ENCODE peak calls at places on chromosomes 13 and 19, in seven cellular contexts. V, K, Q, W, H, U and D are unnamed samples.

GRCh38 chr19:5193192-5193591 is 147.4 kb downstream of the PTPRS start:
- DNase-seq in W (peak; percentile 80), U (no peak), V (peak; percentile 64), Q (no peak), K (no peak), H (no peak), D (no peak)

GRCh38 chr13:76873454-76873853 is 12.8 kb downstream of the KCTD12 start:
- DNase-seq in Q (no peak), K (no peak), V (no peak), U (no peak), H (no peak), W (no peak), D (no peak)

GRCh38 chr13:93690139-93690538 is 463.5 kb downstream of the GPC6 start:
- DNase-seq in U (no peak), Q (no peak), K (no peak), W (peak; percentile 80), H (no peak), V (peak; percentile 26), D (no peak)

GRCh38 chr19:55550321-55550650 is 4.9 kb upstream of the SBK3 start:
- DNase-seq in W (peak; percentile 83), V (no peak), U (no peak), Q (no peak), H (no peak), K (no peak), D (no peak)

GRCh38 chr19:36128392-36128736 is 11.5 kb upstream of the CAPNS1 start:
- DNase-seq in U (peak; percentile 39), W (peak; percentile 51), V (no peak), H (peak; percentile 64), K (peak; percentile 44), Q (no peak), D (no peak)

GRCh38 chr13:21014139-21014665 is 47.2 kb downstream of the LATS2 start:
- DNase-seq in W (no peak), H (no peak), K (no peak), U (no peak), Q (no peak), V (no peak), D (no peak)

GRCh38 chr19:47158879-47159509 is 28.4 kb downstream of the SAE1 start:
- DNase-seq in K (no peak), U (no peak), W (no peak), H (no peak), Q (no peak), V (no peak), D (no peak)

GRCh38 chr13:74695021-74695800 is 561.0 kb upstream of the KLF12 start:
- DNase-seq in W (no peak), U (no peak), Q (no peak), V (no peak), K (no peak), H (no peak), D (no peak)

GRCh38 chr19:3225677-3226093 is 1.2 kb downstream of the CELF5 start:
- DNase-seq in V (no peak), H (no peak), W (peak; percentile 48), Q (no peak), K (peak; percentile 56), U (no peak), D (no peak)

GRCh38 chr19:18939922-18940775 is 868 bp downstream of the HOMER3 start:
- DNase-seq in K (peak; percentile 73), Q (no peak), W (peak; percentile 87), H (peak; percentile 60), U (peak; percentile 46), V (peak; percentile 35), D (peak; percentile 74)

GRCh38 chr13:101140936-101141335 is 275.4 kb downstream of the NALCN start:
- DNase-seq in V (no peak), W (no peak), H (no peak), K (no peak), U (no peak), Q (no peak), D (no peak)

GRCh38 chr13:101140087-101140770 is 276.1 kb downstream of the NALCN start:
- DNase-seq in U (no peak), W (no peak), Q (no peak), H (no peak), K (no peak), V (no peak), D (no peak)

GRCh38 chr13:101149735-101150380 is 266.4 kb downstream of the NALCN start:
- DNase-seq in K (peak; percentile 65), H (no peak), V (no peak), W (peak; percentile 62), Q (no peak), U (no peak), D (peak; percentile 63)

GRCh38 chr13:101146101-101146898 is 270.0 kb downstream of the NALCN start:
- DNase-seq in W (no peak), K (no peak), V (no peak), H (no peak), Q (no peak), U (no peak), D (no peak)

DNA sequence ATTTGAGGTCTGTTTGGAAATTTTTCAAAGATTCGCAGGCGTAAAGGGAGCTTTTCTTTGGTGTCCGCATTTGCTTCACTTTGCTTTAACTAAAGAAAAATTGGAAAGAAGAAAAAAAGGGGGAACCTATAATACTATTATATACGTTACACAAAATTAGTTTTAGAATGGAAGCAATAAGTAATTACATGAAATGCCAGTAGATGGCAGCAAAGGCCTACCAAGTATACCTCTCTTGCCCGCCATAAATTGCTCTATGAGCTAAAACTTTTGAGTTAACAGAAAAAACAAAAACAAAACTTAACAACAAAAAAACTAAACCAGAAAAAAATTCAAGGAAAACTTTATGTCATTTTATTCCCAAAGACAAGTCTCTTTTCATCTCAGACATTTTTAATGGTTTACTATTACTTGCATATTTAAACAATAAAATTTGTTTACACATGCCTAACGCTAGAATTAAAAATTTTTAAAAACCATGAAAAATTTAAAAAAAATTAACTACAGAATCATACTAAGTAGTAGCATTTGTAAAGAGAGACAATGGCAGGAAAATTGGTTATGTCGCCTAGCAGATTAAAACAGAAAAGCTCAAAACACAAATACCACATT is 271.4 kb downstream of the NALCN start:
- DNase-seq in K (peak; percentile 46), W (peak; percentile 78), Q (peak; percentile 36), H (no peak), U (no peak), V (no peak), D (no peak)
- TF ChIP-seq CTCF in K (peak; percentile 80), W (peak; percentile 66), Q (peak; percentile 43), H (peak; percentile 71), U (peak; percentile 79), V (peak; percentile 88), D (peak; percentile 86)

GRCh38 chr19:531009-531752 is 379 bp upstream of the CDC34 start:
- DNase-seq in H (peak; percentile 90), W (peak; percentile 92), Q (peak; percentile 99), U (peak; percentile 84), V (peak; percentile 84), K (peak; percentile 99), D (peak; percentile 91)
- TF ChIP-seq CTCF in H (no peak), W (no peak), Q (peak; percentile 5), U (no peak), V (peak; percentile 11), K (no peak), D (no peak)

GRCh38 chr19:28731113-28731512 is 481.8 kb downstream of the UQCRFS1 start:
- DNase-seq in H (no peak), U (no peak), Q (no peak), V (no peak), W (no peak), K (no peak), D (no peak)

GRCh38 chr19:28731577-28731976 is 481.4 kb downstream of the UQCRFS1 start:
- DNase-seq in V (no peak), K (no peak), W (no peak), U (no peak), Q (no peak), H (no peak), D (no peak)

GRCh38 chr19:28727835-28728159 is 485.2 kb downstream of the UQCRFS1 start:
- DNase-seq in U (no peak), K (no peak), V (no peak), H (no peak), Q (no peak), W (no peak), D (no peak)

GRCh38 chr19:28726533-28726932 is 486.4 kb downstream of the UQCRFS1 start:
- DNase-seq in V (no peak), W (no peak), H (no peak), Q (no peak), K (no peak), U (no peak), D (no peak)

GRCh38 chr19:28727133-28727834 is 485.7 kb downstream of the UQCRFS1 start:
- DNase-seq in U (no peak), W (peak; percentile 85), K (peak; percentile 65), Q (no peak), V (no peak), H (no peak), D (peak; percentile 78)
- TF ChIP-seq CTCF in U (peak; percentile 40), W (peak; percentile 59), K (peak; percentile 60), Q (no peak), V (no peak), H (peak; percentile 31), D (peak; percentile 67)

DNA sequence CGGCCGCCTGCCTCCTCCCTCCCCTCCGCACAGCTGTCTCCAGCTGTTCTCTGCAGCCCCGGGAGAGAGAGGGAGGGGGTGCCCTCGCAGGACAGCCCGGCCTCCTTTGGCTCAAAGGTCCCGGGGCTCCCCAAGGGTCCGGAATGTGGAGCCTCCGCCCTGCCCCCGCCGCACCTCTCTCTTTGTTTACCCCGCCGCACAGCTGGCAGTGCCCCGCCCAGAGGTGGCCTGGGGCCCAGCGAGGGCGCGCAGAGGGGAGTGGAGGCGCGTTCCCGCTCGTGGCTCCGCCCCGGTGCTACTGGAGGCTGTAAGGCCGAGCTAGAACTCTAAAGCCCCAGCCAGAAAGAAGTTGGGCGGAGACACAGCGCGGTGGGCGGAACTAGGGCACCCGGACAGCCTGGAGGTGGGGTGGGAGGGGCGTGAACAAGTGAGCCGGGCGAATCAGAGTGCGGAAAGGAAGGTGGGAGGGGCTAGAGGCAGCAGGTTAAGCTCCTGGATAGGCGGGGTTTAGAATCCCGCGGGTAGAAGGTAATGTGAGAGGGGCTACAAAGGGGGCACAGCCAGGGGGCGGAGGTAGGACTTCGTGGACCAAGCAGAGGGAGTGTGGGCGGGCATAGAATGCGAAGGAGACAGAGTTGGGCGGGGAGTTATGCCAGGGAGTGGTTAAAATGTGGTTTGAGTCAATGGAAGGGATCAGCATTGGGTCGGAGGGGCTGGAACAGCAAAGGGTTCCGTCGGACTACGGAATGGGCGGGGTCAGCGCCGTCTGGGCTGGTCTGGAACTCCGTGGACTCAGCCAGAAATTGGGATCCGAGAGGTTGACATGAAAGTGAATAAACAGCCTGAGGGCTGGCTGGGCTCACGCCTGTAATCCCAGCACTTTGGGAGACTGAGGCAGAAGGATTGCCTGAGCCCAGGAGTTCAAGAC is 2.8 kb downstream of the LTBP4 start:
- DNase-seq in V (peak; percentile 82), U (peak; percentile 98), W (peak; percentile 100), H (peak; percentile 100), Q (peak; percentile 93), K (peak; percentile 93), D (peak; percentile 90)
- TF ChIP-seq CTCF in V (no peak), U (peak; percentile 12), W (no peak), H (no peak), Q (no peak), K (no peak), D (no peak)

GRCh38 chr19:13621413-13621812 is 115.1 kb upstream of the CACNA1A start:
- DNase-seq in K (no peak), V (no peak), H (no peak), U (no peak), Q (no peak), W (peak; percentile 67), D (no peak)
- TF ChIP-seq CTCF in K (peak; percentile 46), V (no peak), H (no peak), U (no peak), Q (no peak), W (peak; percentile 54), D (no peak)